ENCODE peak calls at places on chromosomes 4 and X, in ten cellular contexts. One of them, this sample, is unnamed.
A peak's percentile ranks its signal among the peaks of the same experiment; 100 is the strongest.

GRCh38 chr4:55311792-55312490 is 34.1 kb upstream of the SRD5A3 start:
- DNase-seq in AG09309: no peak
- DNase-seq in body of pancreas: no peak
- DNase-seq in fibroblast of mammary gland: peak; percentile 39
- DNase-seq in CD14-positive monocyte: peak; percentile 61
- DNase-seq in Peyer's patch: no peak
- DNase-seq in A673: no peak
- DNase-seq in B cell: no peak
- DNase-seq in brain microvascular endothelial cell: peak; percentile 43
- DNase-seq in CD8-positive, alpha-beta T cell: no peak
- DNase-seq in this sample: no peak

GRCh38 chrX:102516314-102516936 is at the start of gene TMSB15A:
- DNase-seq in AG09309: no peak
- DNase-seq in body of pancreas: peak; percentile 81
- DNase-seq in fibroblast of mammary gland: no peak
- DNase-seq in CD14-positive monocyte: no peak
- DNase-seq in Peyer's patch: peak; percentile 66
- DNase-seq in A673: peak; percentile 80
- DNase-seq in B cell: peak; percentile 54
- DNase-seq in brain microvascular endothelial cell: peak; percentile 17
- DNase-seq in CD8-positive, alpha-beta T cell: peak; percentile 48
- DNase-seq in this sample: peak; percentile 9

GRCh38 chr4:6727081-6727942 is 11.3 kb downstream of the BLOC1S4 start:
- DNase-seq in AG09309: no peak
- DNase-seq in body of pancreas: no peak
- DNase-seq in fibroblast of mammary gland: peak; percentile 21
- DNase-seq in CD14-positive monocyte: no peak
- DNase-seq in Peyer's patch: no peak
- DNase-seq in A673: peak; percentile 46
- DNase-seq in B cell: no peak
- DNase-seq in brain microvascular endothelial cell: peak; percentile 14
- DNase-seq in CD8-positive, alpha-beta T cell: no peak
- DNase-seq in this sample: no peak

GRCh38 chrX:124249345-124249744 is 83.1 kb upstream of the TEX13D start:
- DNase-seq in AG09309: no peak
- DNase-seq in body of pancreas: no peak
- DNase-seq in fibroblast of mammary gland: no peak
- DNase-seq in CD14-positive monocyte: no peak
- DNase-seq in Peyer's patch: no peak
- DNase-seq in A673: no peak
- DNase-seq in B cell: no peak
- DNase-seq in brain microvascular endothelial cell: no peak
- DNase-seq in CD8-positive, alpha-beta T cell: no peak
- DNase-seq in this sample: no peak

GRCh38 chrX:49276671-49277519 is 7.3 kb downstream of the PPP1R3F start:
- DNase-seq in AG09309: no peak
- DNase-seq in body of pancreas: peak; percentile 62
- DNase-seq in fibroblast of mammary gland: peak; percentile 34
- DNase-seq in CD14-positive monocyte: no peak
- DNase-seq in Peyer's patch: no peak
- DNase-seq in A673: no peak
- DNase-seq in B cell: no peak
- DNase-seq in brain microvascular endothelial cell: no peak
- DNase-seq in CD8-positive, alpha-beta T cell: no peak
- DNase-seq in this sample: no peak

GRCh38 chr4:56976283-56976877 is 1.0 kb downstream of the NOA1 start:
- DNase-seq in AG09309: no peak
- DNase-seq in body of pancreas: no peak
- DNase-seq in fibroblast of mammary gland: no peak
- DNase-seq in CD14-positive monocyte: no peak
- DNase-seq in Peyer's patch: no peak
- DNase-seq in A673: no peak
- DNase-seq in B cell: no peak
- DNase-seq in brain microvascular endothelial cell: no peak
- DNase-seq in CD8-positive, alpha-beta T cell: no peak
- DNase-seq in this sample: no peak

GRCh38 chr4:99404595-99405287 is 30.4 kb downstream of the ADH7 start:
- DNase-seq in AG09309: no peak
- DNase-seq in body of pancreas: no peak
- DNase-seq in fibroblast of mammary gland: peak; percentile 98
- DNase-seq in CD14-positive monocyte: no peak
- DNase-seq in Peyer's patch: no peak
- DNase-seq in A673: no peak
- DNase-seq in B cell: no peak
- DNase-seq in brain microvascular endothelial cell: peak; percentile 92
- DNase-seq in CD8-positive, alpha-beta T cell: no peak
- DNase-seq in this sample: peak; percentile 93

GRCh38 chrX:10326578-10326977 is 169.8 kb downstream of the CLCN4 start:
- DNase-seq in AG09309: peak; percentile 3
- DNase-seq in body of pancreas: no peak
- DNase-seq in fibroblast of mammary gland: peak; percentile 68
- DNase-seq in CD14-positive monocyte: no peak
- DNase-seq in Peyer's patch: no peak
- DNase-seq in A673: peak; percentile 23
- DNase-seq in B cell: no peak
- DNase-seq in brain microvascular endothelial cell: peak; percentile 50
- DNase-seq in CD8-positive, alpha-beta T cell: no peak
- DNase-seq in this sample: no peak

GRCh38 chr4:151488968-151489367 is 80.0 kb downstream of the FHIP1A start:
- DNase-seq in AG09309: no peak
- DNase-seq in body of pancreas: no peak
- DNase-seq in fibroblast of mammary gland: no peak
- DNase-seq in CD14-positive monocyte: no peak
- DNase-seq in Peyer's patch: no peak
- DNase-seq in A673: no peak
- DNase-seq in B cell: no peak
- DNase-seq in brain microvascular endothelial cell: no peak
- DNase-seq in CD8-positive, alpha-beta T cell: no peak
- DNase-seq in this sample: no peak

GRCh38 chrX:120309873-120310730 is 1.2 kb downstream of the TMEM255A start:
- DNase-seq in AG09309: no peak
- DNase-seq in body of pancreas: peak; percentile 22
- DNase-seq in fibroblast of mammary gland: no peak
- DNase-seq in CD14-positive monocyte: no peak
- DNase-seq in Peyer's patch: no peak
- DNase-seq in A673: peak; percentile 27
- DNase-seq in B cell: no peak
- DNase-seq in brain microvascular endothelial cell: no peak
- DNase-seq in CD8-positive, alpha-beta T cell: no peak
- DNase-seq in this sample: no peak

GRCh38 chrX:150017868-150018267 is 79.6 kb upstream of the EOLA2 start:
- DNase-seq in AG09309: no peak
- DNase-seq in body of pancreas: no peak
- DNase-seq in fibroblast of mammary gland: no peak
- DNase-seq in CD14-positive monocyte: no peak
- DNase-seq in Peyer's patch: no peak
- DNase-seq in A673: no peak
- DNase-seq in B cell: no peak
- DNase-seq in brain microvascular endothelial cell: no peak
- DNase-seq in CD8-positive, alpha-beta T cell: no peak
- DNase-seq in this sample: no peak

DNA sequence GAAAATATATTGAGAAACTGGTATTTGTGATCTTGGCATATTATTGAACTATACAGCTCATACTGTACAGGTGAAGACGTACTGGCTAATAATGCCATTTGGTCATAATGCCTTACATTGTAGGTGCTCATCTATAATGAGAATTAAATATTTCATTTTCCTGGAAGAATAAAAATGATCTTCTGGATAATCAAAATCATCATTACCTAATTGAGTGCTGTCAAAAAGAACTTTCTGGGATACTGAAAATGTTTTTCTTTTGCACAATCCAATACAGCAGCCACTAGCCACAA is 4.1 kb downstream of the RASGEF1B start:
- DNase-seq in AG09309: no peak
- DNase-seq in body of pancreas: no peak
- DNase-seq in fibroblast of mammary gland: no peak
- DNase-seq in CD14-positive monocyte: no peak
- DNase-seq in Peyer's patch: no peak
- DNase-seq in A673: no peak
- DNase-seq in B cell: no peak
- DNase-seq in brain microvascular endothelial cell: no peak
- DNase-seq in CD8-positive, alpha-beta T cell: no peak
- DNase-seq in this sample: no peak
- TF ChIP-seq CTCF in AG09309: no peak
- TF ChIP-seq CTCF in body of pancreas: peak; percentile 4
- TF ChIP-seq CTCF in fibroblast of mammary gland: no peak
- TF ChIP-seq CTCF in CD14-positive monocyte: peak; percentile 63
- TF ChIP-seq CTCF in Peyer's patch: peak; percentile 3
- TF ChIP-seq CTCF in A673: no peak
- TF ChIP-seq CTCF in B cell: peak; percentile 43
- TF ChIP-seq CTCF in brain microvascular endothelial cell: no peak
- TF ChIP-seq CTCF in CD8-positive, alpha-beta T cell: peak; percentile 28
- TF ChIP-seq CTCF in this sample: no peak

DNA sequence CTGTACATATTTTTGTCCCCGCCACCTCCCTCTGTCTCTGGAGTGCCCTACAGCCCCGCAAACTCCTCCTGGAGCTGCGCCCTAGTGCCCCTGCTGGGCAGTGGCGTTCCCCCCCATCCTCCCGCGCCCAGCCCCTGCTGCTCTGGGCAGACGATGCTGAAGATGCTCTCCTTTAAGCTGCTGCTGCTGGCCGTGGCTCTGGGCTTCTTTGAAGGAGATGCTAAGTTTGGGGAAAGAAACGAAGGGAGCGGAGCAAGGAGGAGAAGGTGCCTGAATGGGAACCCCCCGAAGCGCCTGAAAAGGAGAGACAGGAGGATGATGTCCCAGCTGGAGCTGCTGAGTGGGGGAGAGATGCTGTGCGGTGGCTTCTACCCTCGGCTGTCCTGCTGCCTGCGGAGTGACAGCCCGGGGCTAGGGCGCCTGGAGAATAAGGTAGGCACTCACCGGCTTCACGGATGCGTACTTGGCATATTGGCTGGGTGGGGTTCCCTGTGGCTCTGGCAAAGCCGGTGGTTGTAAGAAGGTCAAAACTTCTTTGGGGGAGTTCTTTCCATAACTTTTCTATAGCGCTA is 653 bp downstream of the HHIP start:
- DNase-seq in AG09309: no peak
- DNase-seq in body of pancreas: peak; percentile 38
- DNase-seq in fibroblast of mammary gland: no peak
- DNase-seq in CD14-positive monocyte: no peak
- DNase-seq in Peyer's patch: no peak
- DNase-seq in A673: peak; percentile 18
- DNase-seq in B cell: peak; percentile 33
- DNase-seq in brain microvascular endothelial cell: no peak
- DNase-seq in CD8-positive, alpha-beta T cell: no peak
- DNase-seq in this sample: no peak
- TF ChIP-seq CTCF in AG09309: no peak
- TF ChIP-seq CTCF in body of pancreas: no peak
- TF ChIP-seq CTCF in fibroblast of mammary gland: peak; percentile 16
- TF ChIP-seq CTCF in CD14-positive monocyte: no peak
- TF ChIP-seq CTCF in Peyer's patch: no peak
- TF ChIP-seq CTCF in A673: no peak
- TF ChIP-seq CTCF in B cell: no peak
- TF ChIP-seq CTCF in brain microvascular endothelial cell: peak; percentile 67
- TF ChIP-seq CTCF in CD8-positive, alpha-beta T cell: no peak
- TF ChIP-seq CTCF in this sample: peak; percentile 25

GRCh38 chr4:127352220-127352619 is 280.5 kb upstream of the INTU start:
- DNase-seq in AG09309: no peak
- DNase-seq in body of pancreas: no peak
- DNase-seq in fibroblast of mammary gland: peak; percentile 8
- DNase-seq in CD14-positive monocyte: no peak
- DNase-seq in Peyer's patch: no peak
- DNase-seq in A673: peak; percentile 13
- DNase-seq in B cell: no peak
- DNase-seq in brain microvascular endothelial cell: no peak
- DNase-seq in CD8-positive, alpha-beta T cell: no peak
- DNase-seq in this sample: no peak
- TF ChIP-seq CTCF in AG09309: no peak
- TF ChIP-seq CTCF in body of pancreas: no peak
- TF ChIP-seq CTCF in fibroblast of mammary gland: no peak
- TF ChIP-seq CTCF in CD14-positive monocyte: no peak
- TF ChIP-seq CTCF in Peyer's patch: no peak
- TF ChIP-seq CTCF in A673: peak; percentile 15
- TF ChIP-seq CTCF in B cell: no peak
- TF ChIP-seq CTCF in brain microvascular endothelial cell: peak; percentile 20
- TF ChIP-seq CTCF in CD8-positive, alpha-beta T cell: no peak
- TF ChIP-seq CTCF in this sample: no peak

GRCh38 chr4:38062894-38063168 is 102.6 kb downstream of the PTTG2 start:
- DNase-seq in AG09309: no peak
- DNase-seq in body of pancreas: no peak
- DNase-seq in fibroblast of mammary gland: no peak
- DNase-seq in CD14-positive monocyte: no peak
- DNase-seq in Peyer's patch: peak; percentile 57
- DNase-seq in A673: no peak
- DNase-seq in B cell: no peak
- DNase-seq in brain microvascular endothelial cell: no peak
- DNase-seq in CD8-positive, alpha-beta T cell: no peak
- DNase-seq in this sample: no peak

GRCh38 chr4:38065181-38065580 is 105.0 kb downstream of the PTTG2 start:
- DNase-seq in AG09309: no peak
- DNase-seq in body of pancreas: no peak
- DNase-seq in fibroblast of mammary gland: no peak
- DNase-seq in CD14-positive monocyte: no peak
- DNase-seq in Peyer's patch: no peak
- DNase-seq in A673: no peak
- DNase-seq in B cell: no peak
- DNase-seq in brain microvascular endothelial cell: no peak
- DNase-seq in CD8-positive, alpha-beta T cell: no peak
- DNase-seq in this sample: no peak

GRCh38 chr4:38060829-38061431 is 100.7 kb downstream of the PTTG2 start:
- DNase-seq in AG09309: no peak
- DNase-seq in body of pancreas: no peak
- DNase-seq in fibroblast of mammary gland: peak; percentile 79
- DNase-seq in CD14-positive monocyte: no peak
- DNase-seq in Peyer's patch: no peak
- DNase-seq in A673: peak; percentile 18
- DNase-seq in B cell: no peak
- DNase-seq in brain microvascular endothelial cell: peak; percentile 78
- DNase-seq in CD8-positive, alpha-beta T cell: no peak
- DNase-seq in this sample: no peak

GRCh38 chr4:38065900-38066299 is 105.7 kb downstream of the PTTG2 start:
- DNase-seq in AG09309: no peak
- DNase-seq in body of pancreas: no peak
- DNase-seq in fibroblast of mammary gland: no peak
- DNase-seq in CD14-positive monocyte: no peak
- DNase-seq in Peyer's patch: no peak
- DNase-seq in A673: no peak
- DNase-seq in B cell: no peak
- DNase-seq in brain microvascular endothelial cell: no peak
- DNase-seq in CD8-positive, alpha-beta T cell: no peak
- DNase-seq in this sample: no peak

DNA sequence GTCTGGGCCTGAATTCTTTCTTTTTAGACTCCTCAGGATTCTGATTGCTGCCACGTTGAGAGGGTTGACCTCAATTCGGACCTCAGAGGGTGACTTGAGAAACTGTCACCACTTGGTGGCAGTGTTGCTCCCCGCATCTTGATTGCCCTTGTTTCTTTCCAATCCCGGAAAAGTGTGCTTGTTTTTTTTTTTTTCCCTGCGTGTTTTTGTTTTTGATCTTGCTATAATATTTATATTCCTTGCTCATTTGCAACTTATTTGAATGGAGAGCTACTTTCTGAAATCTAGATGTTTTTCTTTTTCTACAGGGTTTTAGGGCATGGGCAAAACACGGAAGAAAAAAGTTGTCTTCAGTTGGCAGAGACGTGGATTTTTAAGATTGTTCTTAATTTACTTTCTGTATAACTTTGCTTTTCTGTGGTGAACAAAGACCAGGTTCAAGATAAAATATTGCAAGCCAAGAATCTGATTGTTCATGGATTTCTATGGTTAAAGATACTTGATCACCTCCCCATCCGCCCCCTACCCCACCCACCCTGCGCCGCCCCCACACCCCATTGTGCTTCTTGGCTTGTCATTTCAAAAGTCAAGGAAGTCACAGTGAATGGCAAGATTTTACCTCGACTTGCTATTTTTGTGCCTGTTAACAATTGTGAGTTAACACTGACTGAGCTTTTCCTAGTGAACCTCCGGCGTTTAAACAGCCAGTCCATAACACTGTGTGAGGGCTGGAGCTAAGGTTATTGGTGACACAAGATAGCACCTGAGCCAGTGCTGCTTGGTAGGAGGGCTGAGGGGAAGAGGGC is 102.1 kb downstream of the PTTG2 start:
- DNase-seq in AG09309: no peak
- DNase-seq in body of pancreas: peak; percentile 89
- DNase-seq in fibroblast of mammary gland: peak; percentile 86
- DNase-seq in CD14-positive monocyte: no peak
- DNase-seq in Peyer's patch: peak; percentile 84
- DNase-seq in A673: peak; percentile 76
- DNase-seq in B cell: peak; percentile 56
- DNase-seq in brain microvascular endothelial cell: peak; percentile 76
- DNase-seq in CD8-positive, alpha-beta T cell: peak; percentile 44
- DNase-seq in this sample: peak; percentile 65
- TF ChIP-seq CTCF in AG09309: peak; percentile 77
- TF ChIP-seq CTCF in body of pancreas: peak; percentile 71
- TF ChIP-seq CTCF in fibroblast of mammary gland: peak; percentile 81
- TF ChIP-seq CTCF in CD14-positive monocyte: peak; percentile 90
- TF ChIP-seq CTCF in Peyer's patch: peak; percentile 65
- TF ChIP-seq CTCF in A673: peak; percentile 85
- TF ChIP-seq CTCF in B cell: peak; percentile 93
- TF ChIP-seq CTCF in brain microvascular endothelial cell: peak; percentile 84
- TF ChIP-seq CTCF in CD8-positive, alpha-beta T cell: peak; percentile 97
- TF ChIP-seq CTCF in this sample: peak; percentile 82